ENCODE peak calls at places on chromosomes 3 and 15, in four cellular contexts. One of them, this sample, is unnamed.

GRCh38 chr15:98151098-98151497 is 190.6 kb downstream of the ARRDC4 start:
- DNase-seq in GM12878: no peak
- DNase-seq in H1: no peak
- DNase-seq in HepG2: no peak
- DNase-seq in this sample: no peak

GRCh38 chr3:122377975-122378374 is 5.1 kb downstream of the MIX23 start:
- DNase-seq in H1: no peak
- DNase-seq in GM12878: no peak
- DNase-seq in HepG2: no peak
- DNase-seq in this sample: no peak

GRCh38 chr3:172658344-172659245 is 52.3 kb downstream of the NCEH1 start:
- DNase-seq in H1: no peak
- DNase-seq in HepG2: peak
- DNase-seq in GM12878: no peak
- DNase-seq in this sample: peak

GRCh38 chr3:107957506-107957905 is 133.3 kb downstream of the CD47 start:
- DNase-seq in HepG2: no peak
- DNase-seq in GM12878: no peak
- DNase-seq in H1: no peak
- DNase-seq in this sample: no peak

GRCh38 chr15:74725241-74725774 is at the start of gene CYP1A1:
- DNase-seq in H1: no peak
- DNase-seq in GM12878: no peak
- DNase-seq in HepG2: no peak
- DNase-seq in this sample: no peak

GRCh38 chr15:91860498-91860897 is 7.0 kb downstream of the SLCO3A1 start:
- DNase-seq in H1: no peak
- DNase-seq in HepG2: no peak
- DNase-seq in GM12878: no peak
- DNase-seq in this sample: no peak

GRCh38 chr3:159882367-159882766 is 106.3 kb upstream of the IL12A start:
- DNase-seq in GM12878: no peak
- DNase-seq in HepG2: no peak
- DNase-seq in H1: no peak
- DNase-seq in this sample: no peak

GRCh38 chr15:62569460-62570404 is 404.6 kb upstream of the C2CD4B start:
- DNase-seq in HepG2: peak
- DNase-seq in H1: no peak
- DNase-seq in GM12878: no peak
- DNase-seq in this sample: no peak

GRCh38 chr15:62390793-62391543 is 225.9 kb upstream of the C2CD4B start:
- DNase-seq in GM12878: no peak
- DNase-seq in HepG2: peak
- DNase-seq in H1: no peak
- DNase-seq in this sample: peak

GRCh38 chr15:32723171-32723948 is 5.6 kb downstream of the GREM1 start:
- DNase-seq in H1: no peak
- DNase-seq in GM12878: peak
- DNase-seq in HepG2: no peak
- DNase-seq in this sample: no peak

GRCh38 chr3:32316319-32316718 is 75.3 kb upstream of the CMTM7 start:
- DNase-seq in H1: no peak
- DNase-seq in GM12878: no peak
- DNase-seq in HepG2: peak
- DNase-seq in this sample: no peak

GRCh38 chr3:17307482-17307881 is 422.7 kb downstream of the PLCL2 start:
- DNase-seq in H1: no peak
- DNase-seq in GM12878: no peak
- DNase-seq in HepG2: no peak
- DNase-seq in this sample: no peak

GRCh38 chr3:75272708-75273107 is 391.4 kb upstream of the FRG2C start:
- DNase-seq in H1: no peak
- DNase-seq in HepG2: no peak
- DNase-seq in GM12878: no peak
- DNase-seq in this sample: no peak

GRCh38 chr3:24475945-24476344 is 18.7 kb downstream of the THRB start:
- DNase-seq in HepG2: no peak
- DNase-seq in H1: no peak
- DNase-seq in GM12878: no peak
- DNase-seq in this sample: no peak

GRCh38 chr3:71890356-71890931 is 105.5 kb upstream of the PROK2 start:
- DNase-seq in H1: no peak
- DNase-seq in GM12878: no peak
- DNase-seq in HepG2: no peak
- DNase-seq in this sample: no peak

GRCh38 chr3:31958721-31959152 is 22.3 kb downstream of the OSBPL10 start:
- DNase-seq in HepG2: no peak
- DNase-seq in GM12878: no peak
- DNase-seq in H1: no peak
- DNase-seq in this sample: no peak

GRCh38 chr3:78258798-78259197 is 1218.9 kb downstream of the ROBO2 start:
- DNase-seq in GM12878: no peak
- DNase-seq in H1: no peak
- DNase-seq in HepG2: no peak
- DNase-seq in this sample: no peak

GRCh38 chr3:171461087-171461917 is 1.1 kb upstream of the TNIK start:
- DNase-seq in HepG2: no peak
- DNase-seq in H1: no peak
- DNase-seq in GM12878: no peak
- DNase-seq in this sample: peak

GRCh38 chr3:50642382-50642781 is 25.4 kb downstream of the MAPKAPK3 start:
- DNase-seq in H1: no peak
- DNase-seq in GM12878: no peak
- DNase-seq in HepG2: no peak
- DNase-seq in this sample: no peak

DNA sequence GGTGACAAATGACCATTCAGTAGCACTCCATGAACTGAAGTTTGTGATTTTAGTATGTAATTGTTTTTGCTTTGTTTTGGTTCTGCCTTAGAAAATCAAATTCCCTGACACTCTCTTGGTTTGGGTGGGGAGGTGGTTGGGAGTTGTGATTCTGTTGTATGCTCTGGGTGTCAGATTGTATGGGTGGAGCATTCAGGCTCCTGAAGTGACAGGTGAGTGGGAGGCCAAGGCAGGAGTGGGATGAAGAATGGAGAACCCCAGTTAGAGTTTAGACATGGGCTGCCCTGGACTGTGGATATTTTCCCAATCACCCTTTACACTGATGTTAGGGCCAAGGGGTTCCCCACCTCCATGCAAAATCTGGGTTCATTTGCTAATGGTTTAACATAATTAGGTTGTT is 83.6 kb downstream of the ARPP21 start:
- DNase-seq in HepG2: no peak
- DNase-seq in H1: no peak
- DNase-seq in GM12878: no peak
- DNase-seq in this sample: no peak
- TF ChIP-seq CBX5 in HepG2: no peak
- TF ChIP-seq CBX5 in H1: no peak
- TF ChIP-seq CBX5 in GM12878: no peak
- TF ChIP-seq CBX5 in this sample: no peak

DNA sequence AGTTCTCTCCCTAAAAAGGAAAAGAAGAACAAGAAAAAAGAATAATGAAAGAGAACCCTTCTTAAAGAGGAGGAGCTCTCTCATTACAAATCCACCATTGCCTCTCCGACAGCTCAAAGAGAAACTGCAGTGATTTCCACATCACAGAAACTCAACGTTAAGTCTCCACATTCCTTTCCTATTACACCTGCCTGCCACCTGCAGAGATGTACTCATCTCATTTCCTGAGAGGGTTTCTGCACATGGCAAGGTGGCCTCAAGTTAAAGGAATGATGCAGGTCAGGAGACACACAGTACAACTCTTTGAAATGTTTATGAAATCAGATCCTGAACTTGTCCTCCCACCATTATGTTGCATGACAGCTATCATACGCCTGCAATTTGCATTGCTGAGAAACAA is 458.3 kb upstream of the ADAMTS9 start:
- DNase-seq in H1: peak
- DNase-seq in HepG2: no peak
- DNase-seq in GM12878: no peak
- DNase-seq in this sample: no peak
- TF ChIP-seq CBX5 in H1: no peak
- TF ChIP-seq CBX5 in HepG2: no peak
- TF ChIP-seq CBX5 in GM12878: no peak
- TF ChIP-seq CBX5 in this sample: no peak

DNA sequence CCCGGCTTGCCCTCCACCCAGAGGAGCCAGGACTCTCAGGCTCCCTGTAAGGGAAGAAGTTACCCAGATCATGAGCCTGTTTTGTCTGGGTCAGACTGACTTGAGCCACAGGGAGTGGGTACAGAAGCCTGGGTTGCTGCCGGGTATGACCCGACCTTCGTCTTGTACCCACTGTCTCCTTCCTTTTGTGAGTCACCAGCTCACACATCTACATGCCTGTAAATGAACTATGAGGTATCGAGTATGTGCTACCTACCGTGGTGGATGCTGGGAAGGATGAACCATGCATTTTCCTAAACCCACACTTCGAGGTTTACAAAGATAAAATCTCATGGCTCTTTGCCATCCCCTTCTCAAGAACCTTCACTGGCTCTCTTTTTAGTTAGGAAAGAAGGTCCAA is 56.9 kb downstream of the CACNA1D start:
- DNase-seq in GM12878: no peak
- DNase-seq in H1: no peak
- DNase-seq in HepG2: no peak
- DNase-seq in this sample: no peak
- TF ChIP-seq CBX5 in GM12878: no peak
- TF ChIP-seq CBX5 in H1: no peak
- TF ChIP-seq CBX5 in HepG2: no peak
- TF ChIP-seq CBX5 in this sample: no peak

DNA sequence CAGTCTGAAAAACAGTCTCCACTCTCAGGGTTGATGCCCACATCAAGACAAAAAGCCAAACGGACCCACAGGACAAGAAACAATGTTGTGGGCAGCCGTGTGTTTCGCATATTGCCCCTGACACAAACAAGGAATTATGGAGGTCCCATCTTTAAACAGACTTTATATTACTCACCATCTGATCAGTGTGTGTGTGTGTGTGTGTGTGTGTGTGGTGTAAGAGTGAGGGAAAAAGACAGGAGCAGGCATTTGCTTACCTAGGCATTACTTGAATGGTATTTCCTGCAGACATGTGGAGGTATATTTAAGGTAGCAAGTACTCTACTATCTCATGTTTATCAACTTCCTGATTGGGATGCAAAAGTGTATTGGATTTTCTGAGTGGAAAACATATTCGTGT is 136.3 kb downstream of the TMCO5A start:
- DNase-seq in HepG2: no peak
- DNase-seq in GM12878: no peak
- DNase-seq in H1: no peak
- DNase-seq in this sample: no peak
- TF ChIP-seq CBX5 in HepG2: no peak
- TF ChIP-seq CBX5 in GM12878: no peak
- TF ChIP-seq CBX5 in H1: no peak
- TF ChIP-seq CBX5 in this sample: no peak

GRCh38 chr3:26307805-26308204 is 314.8 kb upstream of the LRRC3B start:
- DNase-seq in GM12878: no peak
- DNase-seq in HepG2: no peak
- DNase-seq in H1: no peak
- DNase-seq in this sample: no peak
- TF ChIP-seq CBX5 in GM12878: no peak
- TF ChIP-seq CBX5 in HepG2: no peak
- TF ChIP-seq CBX5 in H1: no peak
- TF ChIP-seq CBX5 in this sample: no peak

GRCh38 chr3:124763206-124763605 is 33.0 kb downstream of the UMPS start:
- DNase-seq in GM12878: no peak
- DNase-seq in HepG2: no peak
- DNase-seq in H1: no peak
- DNase-seq in this sample: no peak

GRCh38 chr3:124762612-124763011 is 32.4 kb downstream of the UMPS start:
- DNase-seq in H1: no peak
- DNase-seq in GM12878: no peak
- DNase-seq in HepG2: no peak
- DNase-seq in this sample: no peak

GRCh38 chr3:124764746-124765145 is 34.5 kb downstream of the UMPS start:
- DNase-seq in HepG2: no peak
- DNase-seq in GM12878: no peak
- DNase-seq in H1: no peak
- DNase-seq in this sample: no peak

GRCh38 chr3:124765197-124765596 is 34.9 kb downstream of the UMPS start:
- DNase-seq in H1: no peak
- DNase-seq in GM12878: no peak
- DNase-seq in HepG2: no peak
- DNase-seq in this sample: no peak

GRCh38 chr3:124763644-124764358 is 33.5 kb downstream of the UMPS start:
- DNase-seq in H1: no peak
- DNase-seq in HepG2: no peak
- DNase-seq in GM12878: no peak
- DNase-seq in this sample: no peak
- TF ChIP-seq CBX5 in H1: no peak
- TF ChIP-seq CBX5 in HepG2: no peak
- TF ChIP-seq CBX5 in GM12878: no peak
- TF ChIP-seq CBX5 in this sample: no peak

This sample was measured in K562.